ENCODE peak calls at places on chromosomes 7 and 10, in five cellular contexts. X is T-helper 2 cell, J is GM06990, A is sciatic nerve, T is NCI-H748 treated with DMSO at 0.1 percent for 48 hours. U is an unnamed sample.
A peak's percentile ranks its signal among the peaks of the same experiment; 100 is the strongest.

GRCh38 chr10:13765641-13766341 is 179.0 kb downstream of the PRPF18 start:
- DNase-seq in X (no peak), J (no peak), A (no peak), T (no peak), U (peak; percentile 13)

GRCh38 chr7:82694020-82694419 is 250.4 kb upstream of the CACNA2D1 start:
- DNase-seq in X (no peak), J (no peak), A (no peak), T (no peak), U (no peak)

GRCh38 chr10:77391605-77392235 is 245.9 kb downstream of the KCNMA1 start:
- DNase-seq in X (peak; percentile 8), J (no peak), A (peak; percentile 92), T (peak; percentile 22), U (peak; percentile 97)

GRCh38 chr7:127251458-127252379 is 1.0 kb downstream of the GRM8 start:
- DNase-seq in X (no peak), J (peak; percentile 34), A (no peak), T (no peak), U (peak; percentile 9)

GRCh38 chr10:62817120-62817762 is 1.1 kb upstream of the EGR2 start:
- DNase-seq in X (peak; percentile 22), J (peak; percentile 77), A (peak; percentile 82), T (no peak), U (peak; percentile 70)

GRCh38 chr7:38178695-38179344 is 775 bp downstream of the STARD3NL start:
- DNase-seq in X (peak; percentile 71), J (no peak), A (no peak), T (no peak), U (peak; percentile 77)

GRCh38 chr7:29488203-29488970 is 75.2 kb upstream of the PRR15 start:
- DNase-seq in X (no peak), J (no peak), A (no peak), T (no peak), U (no peak)

GRCh38 chr10:71995880-71996597 is 31.8 kb downstream of the CHST3 start:
- DNase-seq in X (no peak), J (no peak), A (no peak), T (no peak), U (no peak)

GRCh38 chr10:76218045-76218444 is 786.6 kb downstream of the LRMDA start:
- DNase-seq in X (no peak), J (no peak), A (no peak), T (no peak), U (no peak)

GRCh38 chr10:114306116-114306973 is 67.3 kb downstream of the VWA2 start:
- DNase-seq in X (no peak), J (no peak), A (no peak), T (no peak), U (peak; percentile 73)

U was measured in adipocyte.